ENCODE peak calls at places on chromosome 2, in seven cellular contexts. One of them, this sample, is unnamed.

GRCh38 chr2:169715379-169716228 is 18.0 kb upstream of the KLHL23 start:
- DNase-seq in stimulated activated CD4-positive, alpha-beta T cell treated with anti-CD3 and anti-CD28 coated beads, Interleukin-12 subunit alpha, Interleukin-12 subunit beta, amount 100 ng/mL, for 4 hours: no peak
- DNase-seq in Daoy: peak
- DNase-seq in ureter: no peak
- DNase-seq in AG08395: peak
- DNase-seq in WERI-Rb-1: no peak
- DNase-seq in T follicular helper cell: no peak
- DNase-seq in this sample: peak

GRCh38 chr2:144382848-144383247 is 137.1 kb downstream of the ZEB2 start:
- DNase-seq in AG08395: no peak
- DNase-seq in ureter: no peak
- DNase-seq in WERI-Rb-1: no peak
- DNase-seq in T follicular helper cell: no peak
- DNase-seq in stimulated activated CD4-positive, alpha-beta T cell treated with anti-CD3 and anti-CD28 coated beads, Interleukin-12 subunit alpha, Interleukin-12 subunit beta, amount 100 ng/mL, for 4 hours: no peak
- DNase-seq in Daoy: no peak
- DNase-seq in this sample: no peak

GRCh38 chr2:220469201-220469600 is 841.8 kb downstream of the SLC4A3 start:
- DNase-seq in T follicular helper cell: no peak
- DNase-seq in AG08395: no peak
- DNase-seq in WERI-Rb-1: no peak
- DNase-seq in stimulated activated CD4-positive, alpha-beta T cell treated with anti-CD3 and anti-CD28 coated beads, Interleukin-12 subunit alpha, Interleukin-12 subunit beta, amount 100 ng/mL, for 4 hours: no peak
- DNase-seq in ureter: no peak
- DNase-seq in Daoy: peak
- DNase-seq in this sample: peak

GRCh38 chr2:234110219-234110618 is 59.7 kb downstream of the SPP2 start:
- DNase-seq in AG08395: no peak
- DNase-seq in ureter: no peak
- DNase-seq in WERI-Rb-1: no peak
- DNase-seq in stimulated activated CD4-positive, alpha-beta T cell treated with anti-CD3 and anti-CD28 coated beads, Interleukin-12 subunit alpha, Interleukin-12 subunit beta, amount 100 ng/mL, for 4 hours: no peak
- DNase-seq in Daoy: no peak
- DNase-seq in T follicular helper cell: no peak
- DNase-seq in this sample: no peak

GRCh38 chr2:240502430-240503121 is 55.2 kb downstream of the ANKMY1 start:
- DNase-seq in stimulated activated CD4-positive, alpha-beta T cell treated with anti-CD3 and anti-CD28 coated beads, Interleukin-12 subunit alpha, Interleukin-12 subunit beta, amount 100 ng/mL, for 4 hours: no peak
- DNase-seq in WERI-Rb-1: no peak
- DNase-seq in AG08395: no peak
- DNase-seq in Daoy: no peak
- DNase-seq in ureter: no peak
- DNase-seq in T follicular helper cell: no peak
- DNase-seq in this sample: no peak

GRCh38 chr2:158575051-158575635 is 118.4 kb downstream of the PKP4 start:
- DNase-seq in AG08395: no peak
- DNase-seq in WERI-Rb-1: no peak
- DNase-seq in T follicular helper cell: no peak
- DNase-seq in stimulated activated CD4-positive, alpha-beta T cell treated with anti-CD3 and anti-CD28 coated beads, Interleukin-12 subunit alpha, Interleukin-12 subunit beta, amount 100 ng/mL, for 4 hours: no peak
- DNase-seq in ureter: no peak
- DNase-seq in Daoy: no peak
- DNase-seq in this sample: peak

GRCh38 chr2:30940805-30941204 is 133.6 kb upstream of the CAPN13 start:
- DNase-seq in Daoy: no peak
- DNase-seq in stimulated activated CD4-positive, alpha-beta T cell treated with anti-CD3 and anti-CD28 coated beads, Interleukin-12 subunit alpha, Interleukin-12 subunit beta, amount 100 ng/mL, for 4 hours: no peak
- DNase-seq in ureter: no peak
- DNase-seq in AG08395: no peak
- DNase-seq in WERI-Rb-1: no peak
- DNase-seq in T follicular helper cell: no peak
- DNase-seq in this sample: no peak

GRCh38 chr2:116487336-116487735 is 1327.2 kb upstream of the DDX18 start:
- DNase-seq in stimulated activated CD4-positive, alpha-beta T cell treated with anti-CD3 and anti-CD28 coated beads, Interleukin-12 subunit alpha, Interleukin-12 subunit beta, amount 100 ng/mL, for 4 hours: no peak
- DNase-seq in T follicular helper cell: no peak
- DNase-seq in AG08395: no peak
- DNase-seq in Daoy: no peak
- DNase-seq in WERI-Rb-1: no peak
- DNase-seq in ureter: no peak
- DNase-seq in this sample: no peak

GRCh38 chr2:111028720-111029119 is 92.0 kb upstream of the BCL2L11 start:
- DNase-seq in stimulated activated CD4-positive, alpha-beta T cell treated with anti-CD3 and anti-CD28 coated beads, Interleukin-12 subunit alpha, Interleukin-12 subunit beta, amount 100 ng/mL, for 4 hours: no peak
- DNase-seq in ureter: no peak
- DNase-seq in T follicular helper cell: no peak
- DNase-seq in Daoy: no peak
- DNase-seq in WERI-Rb-1: no peak
- DNase-seq in AG08395: no peak
- DNase-seq in this sample: no peak

This sample was measured in amniotic epithelial cell.